ENCODE peak calls at places on chromosomes 12 and 14, in five cellular contexts. One of them, this sample, is unnamed.

GRCh38 chr12:47862157-47862556 is 42.5 kb upstream of the HDAC7 start:
- DNase-seq in HepG2: no peak
- DNase-seq in GM12878: no peak
- DNase-seq in SK-N-SH: no peak
- DNase-seq in HCT116: no peak
- DNase-seq in this sample: no peak

GRCh38 chr14:64612021-64612380 is 62.2 kb downstream of the PPP1R36 start:
- DNase-seq in HepG2: no peak
- DNase-seq in GM12878: no peak
- DNase-seq in SK-N-SH: no peak
- DNase-seq in HCT116: no peak
- DNase-seq in this sample: no peak

GRCh38 chr14:95998656-95999055 is 40.5 kb upstream of the C14orf132 start:
- DNase-seq in HepG2: no peak
- DNase-seq in GM12878: no peak
- DNase-seq in SK-N-SH: peak
- DNase-seq in HCT116: peak
- DNase-seq in this sample: no peak

GRCh38 chr14:94945615-94946014 is 175.7 kb upstream of the GSC start:
- DNase-seq in HepG2: no peak
- DNase-seq in GM12878: no peak
- DNase-seq in SK-N-SH: no peak
- DNase-seq in HCT116: no peak
- DNase-seq in this sample: no peak

GRCh38 chr12:31728289-31728916 is 418 bp downstream of the AMN1 start:
- DNase-seq in HepG2: no peak
- DNase-seq in GM12878: no peak
- DNase-seq in SK-N-SH: peak
- DNase-seq in HCT116: no peak
- DNase-seq in this sample: peak

GRCh38 chr14:99753225-99754140 is 39.7 kb upstream of the EML1 start:
- DNase-seq in HepG2: no peak
- DNase-seq in GM12878: no peak
- DNase-seq in SK-N-SH: no peak
- DNase-seq in HCT116: no peak
- DNase-seq in this sample: no peak

GRCh38 chr14:105281354-105282097 is 19.3 kb downstream of the BRF1 start:
- DNase-seq in HepG2: peak
- DNase-seq in GM12878: no peak
- DNase-seq in SK-N-SH: peak
- DNase-seq in HCT116: no peak
- DNase-seq in this sample: peak

GRCh38 chr14:51855234-51855633 is 5.2 kb upstream of the GNG2 start:
- DNase-seq in HepG2: no peak
- DNase-seq in GM12878: no peak
- DNase-seq in SK-N-SH: no peak
- DNase-seq in HCT116: no peak
- DNase-seq in this sample: no peak

GRCh38 chr12:20044836-20045235 is 323.5 kb upstream of the PDE3A start:
- DNase-seq in HepG2: no peak
- DNase-seq in GM12878: no peak
- DNase-seq in SK-N-SH: peak
- DNase-seq in HCT116: no peak
- DNase-seq in this sample: no peak

DNA sequence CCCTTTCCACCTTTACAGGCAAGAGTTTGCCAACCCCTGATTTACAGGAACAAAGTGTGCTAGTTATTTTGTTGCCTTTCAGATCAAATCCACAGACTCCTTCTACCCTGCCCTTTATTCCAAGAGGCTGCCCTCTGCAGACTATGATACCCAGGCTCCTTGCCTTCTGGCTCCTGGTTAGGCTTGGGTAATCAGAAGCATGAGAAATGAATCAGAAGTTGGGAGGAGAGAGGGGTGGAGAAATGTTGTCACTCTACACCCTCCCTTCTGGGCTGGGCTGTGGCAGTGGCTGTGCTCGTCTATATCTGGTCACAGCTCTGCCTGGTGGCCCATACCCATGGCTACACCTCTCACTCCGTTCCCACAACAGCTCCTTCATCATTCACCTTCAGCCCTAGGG is 204.6 kb upstream of the PLXNC1 start:
- DNase-seq in HepG2: no peak
- DNase-seq in GM12878: no peak
- DNase-seq in SK-N-SH: no peak
- DNase-seq in HCT116: peak
- DNase-seq in this sample: no peak
- TF ChIP-seq ZBTB33 in HepG2: no peak
- TF ChIP-seq ZBTB33 in GM12878: no peak
- TF ChIP-seq ZBTB33 in SK-N-SH: no peak
- TF ChIP-seq ZBTB33 in HCT116: no peak
- TF ChIP-seq ZBTB33 in this sample: no peak

DNA sequence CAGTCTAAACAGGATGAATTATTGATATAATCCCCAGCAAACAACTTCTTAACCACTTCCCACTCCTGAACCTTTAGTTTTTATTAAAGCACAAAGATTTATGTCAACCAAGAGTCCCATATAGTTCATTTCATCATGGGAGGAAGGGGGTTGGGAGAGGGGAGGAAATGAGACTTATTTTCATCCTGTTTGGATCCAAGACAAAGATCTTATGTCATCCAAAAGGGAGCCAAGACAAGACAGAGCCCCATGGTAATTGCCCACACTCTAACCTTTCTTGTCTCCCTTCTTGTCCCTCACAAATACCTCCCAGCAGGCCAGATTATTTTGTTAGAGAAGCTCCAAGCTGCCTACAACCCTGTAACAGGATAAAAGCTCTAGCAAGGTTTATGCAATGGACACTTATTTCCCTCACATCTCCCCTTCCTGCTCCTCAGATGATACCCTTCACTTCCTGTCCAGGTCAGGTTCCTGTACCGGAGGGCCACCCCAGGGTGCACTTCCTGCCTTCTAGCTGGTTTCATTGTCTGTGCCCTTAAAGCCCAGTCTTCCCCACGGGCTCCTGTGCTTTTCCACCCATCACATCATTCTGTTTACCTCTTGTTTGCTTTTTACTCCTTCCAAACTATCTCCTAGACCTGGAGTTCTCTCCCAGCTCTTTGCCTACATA is 123.6 kb upstream of the MDM1 start:
- DNase-seq in HepG2: no peak
- DNase-seq in GM12878: no peak
- DNase-seq in SK-N-SH: no peak
- DNase-seq in HCT116: no peak
- DNase-seq in this sample: no peak
- TF ChIP-seq ZBTB33 in HepG2: no peak
- TF ChIP-seq ZBTB33 in GM12878: no peak
- TF ChIP-seq ZBTB33 in SK-N-SH: no peak
- TF ChIP-seq ZBTB33 in HCT116: no peak
- TF ChIP-seq ZBTB33 in this sample: no peak

GRCh38 chr12:54932038-54932437 is 52.5 kb downstream of the TESPA1 start:
- DNase-seq in HepG2: no peak
- DNase-seq in GM12878: no peak
- DNase-seq in SK-N-SH: no peak
- DNase-seq in HCT116: no peak
- DNase-seq in this sample: peak

GRCh38 chr12:54929998-54930397 is 54.6 kb downstream of the TESPA1 start:
- DNase-seq in HepG2: no peak
- DNase-seq in GM12878: no peak
- DNase-seq in SK-N-SH: no peak
- DNase-seq in HCT116: no peak
- DNase-seq in this sample: no peak

GRCh38 chr12:54933381-54933780 is 51.2 kb downstream of the TESPA1 start:
- DNase-seq in HepG2: no peak
- DNase-seq in GM12878: peak
- DNase-seq in SK-N-SH: no peak
- DNase-seq in HCT116: no peak
- DNase-seq in this sample: no peak

GRCh38 chr12:54934419-54934818 is 50.1 kb downstream of the TESPA1 start:
- DNase-seq in HepG2: no peak
- DNase-seq in GM12878: no peak
- DNase-seq in SK-N-SH: no peak
- DNase-seq in HCT116: no peak
- DNase-seq in this sample: no peak

GRCh38 chr12:54932691-54933090 is 51.9 kb downstream of the TESPA1 start:
- DNase-seq in HepG2: no peak
- DNase-seq in GM12878: no peak
- DNase-seq in SK-N-SH: no peak
- DNase-seq in HCT116: no peak
- DNase-seq in this sample: peak
- TF ChIP-seq ZBTB33 in HepG2: no peak
- TF ChIP-seq ZBTB33 in GM12878: no peak
- TF ChIP-seq ZBTB33 in SK-N-SH: no peak
- TF ChIP-seq ZBTB33 in HCT116: no peak
- TF ChIP-seq ZBTB33 in this sample: no peak

GRCh38 chr12:101680240-101680639 is 17.2 kb upstream of the CHPT1 start:
- DNase-seq in HepG2: no peak
- DNase-seq in GM12878: no peak
- DNase-seq in SK-N-SH: no peak
- DNase-seq in HCT116: no peak
- DNase-seq in this sample: no peak
- TF ChIP-seq ZBTB33 in HepG2: no peak
- TF ChIP-seq ZBTB33 in GM12878: no peak
- TF ChIP-seq ZBTB33 in SK-N-SH: no peak
- TF ChIP-seq ZBTB33 in HCT116: no peak
- TF ChIP-seq ZBTB33 in this sample: no peak

DNA sequence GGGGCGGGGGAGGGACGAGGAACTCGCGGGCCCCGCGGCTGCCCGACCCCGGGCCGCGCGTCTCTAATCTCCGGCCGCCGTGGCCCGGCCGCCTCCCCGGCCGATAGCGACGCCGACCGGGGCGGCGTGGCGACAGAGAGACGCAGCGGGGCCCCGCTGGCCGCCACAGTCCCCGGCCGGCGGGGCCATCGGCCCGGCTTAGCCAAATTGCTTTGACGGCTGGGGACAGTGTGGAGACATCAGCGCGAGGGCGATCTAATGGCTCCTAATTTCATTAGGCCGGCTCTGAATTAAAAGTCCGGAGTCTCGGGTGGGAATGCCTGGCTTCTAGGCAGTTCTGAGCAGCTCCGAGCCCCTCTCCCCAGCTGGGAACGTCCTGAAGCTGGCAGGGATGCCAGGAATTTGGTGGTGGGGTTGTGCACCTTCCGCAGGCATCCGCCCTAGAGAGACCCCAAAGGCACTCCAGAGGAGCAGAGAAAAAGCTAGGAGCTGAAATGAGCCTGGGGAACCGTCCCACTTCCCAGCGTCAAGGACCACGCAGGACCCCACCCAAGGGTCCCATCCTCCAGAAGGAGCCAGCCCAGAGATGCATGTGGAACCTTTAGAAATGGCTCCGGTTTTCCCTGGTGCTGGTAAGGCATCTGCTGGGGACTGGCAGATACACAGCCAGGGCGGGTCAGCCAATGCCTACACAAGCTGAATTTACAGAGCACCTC is 9.6 kb downstream of the TBX5 start:
- DNase-seq in HepG2: no peak
- DNase-seq in GM12878: no peak
- DNase-seq in SK-N-SH: peak
- DNase-seq in HCT116: no peak
- DNase-seq in this sample: no peak
- TF ChIP-seq ZBTB33 in HepG2: no peak
- TF ChIP-seq ZBTB33 in GM12878: no peak
- TF ChIP-seq ZBTB33 in SK-N-SH: no peak
- TF ChIP-seq ZBTB33 in HCT116: no peak
- TF ChIP-seq ZBTB33 in this sample: no peak

GRCh38 chr12:26120561-26121274 is 4.1 kb downstream of the BHLHE41 start:
- DNase-seq in HepG2: no peak
- DNase-seq in GM12878: no peak
- DNase-seq in SK-N-SH: no peak
- DNase-seq in HCT116: no peak
- DNase-seq in this sample: no peak

GRCh38 chr12:26121323-26121740 is 3.5 kb downstream of the BHLHE41 start:
- DNase-seq in HepG2: no peak
- DNase-seq in GM12878: no peak
- DNase-seq in SK-N-SH: no peak
- DNase-seq in HCT116: no peak
- DNase-seq in this sample: no peak

GRCh38 chr12:26118356-26118755 is 6.5 kb downstream of the BHLHE41 start:
- DNase-seq in HepG2: no peak
- DNase-seq in GM12878: no peak
- DNase-seq in SK-N-SH: no peak
- DNase-seq in HCT116: no peak
- DNase-seq in this sample: no peak

GRCh38 chr12:26117321-26117720 is 7.5 kb downstream of the BHLHE41 start:
- DNase-seq in HepG2: no peak
- DNase-seq in GM12878: no peak
- DNase-seq in SK-N-SH: no peak
- DNase-seq in HCT116: no peak
- DNase-seq in this sample: no peak

DNA sequence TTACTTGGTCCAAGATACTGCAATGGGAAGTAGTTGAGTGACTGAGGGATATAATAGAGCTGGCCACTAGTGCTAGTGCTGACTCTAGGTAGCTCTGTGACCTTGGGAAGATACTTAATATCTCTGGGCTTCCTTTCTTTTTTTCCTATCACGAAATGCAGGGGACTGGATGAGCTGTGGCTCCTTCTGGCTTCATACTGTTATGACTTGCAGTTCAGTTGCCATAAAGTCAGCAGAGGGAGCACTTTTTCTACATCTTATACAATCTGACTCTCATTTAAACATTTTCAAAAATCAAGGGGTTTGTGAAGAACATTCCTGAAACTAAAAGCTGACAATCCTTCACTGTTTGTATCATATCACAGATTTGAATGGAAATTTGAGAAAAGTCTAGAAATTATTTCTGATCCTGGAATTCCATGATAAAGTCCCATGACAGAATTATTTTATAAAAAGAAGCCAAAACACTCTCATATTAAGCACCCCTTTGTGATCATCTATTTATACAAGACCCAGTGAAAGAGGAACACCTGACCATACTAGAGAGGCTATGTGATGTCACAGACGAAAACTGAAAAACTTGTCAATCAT is 5.4 kb downstream of the BHLHE41 start:
- DNase-seq in HepG2: peak
- DNase-seq in GM12878: no peak
- DNase-seq in SK-N-SH: peak
- DNase-seq in HCT116: peak
- DNase-seq in this sample: peak
- TF ChIP-seq ZBTB33 in HepG2: no peak
- TF ChIP-seq ZBTB33 in GM12878: no peak
- TF ChIP-seq ZBTB33 in SK-N-SH: no peak
- TF ChIP-seq ZBTB33 in HCT116: no peak
- TF ChIP-seq ZBTB33 in this sample: no peak

GRCh38 chr12:89525002-89525823 is 617 bp upstream of the GALNT4 start:
- DNase-seq in HepG2: peak
- DNase-seq in GM12878: no peak
- DNase-seq in SK-N-SH: peak
- DNase-seq in HCT116: no peak
- DNase-seq in this sample: peak
- TF ChIP-seq ZBTB33 in HepG2: no peak
- TF ChIP-seq ZBTB33 in GM12878: no peak
- TF ChIP-seq ZBTB33 in SK-N-SH: no peak
- TF ChIP-seq ZBTB33 in HCT116: no peak
- TF ChIP-seq ZBTB33 in this sample: no peak

This sample was measured in K562.